ENCODE peak calls at places on chromosomes 13 and 19, in ten cellular contexts. One of them, this sample, is unnamed.

GRCh38 chr13:72163671-72164070 is 296.7 kb upstream of the DACH1 start:
- DNase-seq in brain microvascular endothelial cell: no peak
- DNase-seq in H1: no peak
- DNase-seq in activated B cell treated with CpG ODN at 0.5 μM for 24 hours: no peak
- DNase-seq in H54: no peak
- DNase-seq in T1000: no peak
- DNase-seq in body of pancreas: no peak
- DNase-seq in stomach: no peak
- DNase-seq in tibial nerve: no peak
- DNase-seq in CD8-positive, alpha-beta memory T cell: no peak
- DNase-seq in this sample: no peak

GRCh38 chr13:114131581-114132418 is 623 bp downstream of the RASA3 start:
- DNase-seq in activated B cell treated with CpG ODN at 0.5 μM for 24 hours: peak; percentile 43
- DNase-seq in H1: no peak
- DNase-seq in H54: no peak
- DNase-seq in T1000: no peak
- DNase-seq in brain microvascular endothelial cell: no peak
- DNase-seq in CD8-positive, alpha-beta memory T cell: peak; percentile 64
- DNase-seq in body of pancreas: no peak
- DNase-seq in tibial nerve: no peak
- DNase-seq in stomach: no peak
- DNase-seq in this sample: peak; percentile 23

GRCh38 chr13:91369432-91369831 is 21.9 kb downstream of the MIR17HG start:
- DNase-seq in tibial nerve: no peak
- DNase-seq in activated B cell treated with CpG ODN at 0.5 μM for 24 hours: no peak
- DNase-seq in H1: no peak
- DNase-seq in CD8-positive, alpha-beta memory T cell: no peak
- DNase-seq in stomach: no peak
- DNase-seq in brain microvascular endothelial cell: peak; percentile 60
- DNase-seq in body of pancreas: no peak
- DNase-seq in T1000: no peak
- DNase-seq in H54: no peak
- DNase-seq in this sample: no peak

GRCh38 chr19:6632002-6632621 is 37.8 kb downstream of the TNFSF14 start:
- DNase-seq in body of pancreas: peak; percentile 80
- DNase-seq in activated B cell treated with CpG ODN at 0.5 μM for 24 hours: peak; percentile 25
- DNase-seq in stomach: peak; percentile 72
- DNase-seq in H54: peak; percentile 25
- DNase-seq in CD8-positive, alpha-beta memory T cell: peak; percentile 85
- DNase-seq in tibial nerve: peak; percentile 98
- DNase-seq in T1000: peak; percentile 6
- DNase-seq in brain microvascular endothelial cell: peak; percentile 64
- DNase-seq in H1: no peak
- DNase-seq in this sample: peak; percentile 84

GRCh38 chr13:36124236-36124822 is 6.9 kb downstream of the DCLK1 start:
- DNase-seq in brain microvascular endothelial cell: peak; percentile 52
- DNase-seq in body of pancreas: peak; percentile 22
- DNase-seq in stomach: no peak
- DNase-seq in H1: no peak
- DNase-seq in activated B cell treated with CpG ODN at 0.5 μM for 24 hours: no peak
- DNase-seq in T1000: peak; percentile 4
- DNase-seq in H54: no peak
- DNase-seq in CD8-positive, alpha-beta memory T cell: no peak
- DNase-seq in tibial nerve: peak; percentile 41
- DNase-seq in this sample: no peak

GRCh38 chr19:17611462-17612244 is 56.2 kb downstream of the COLGALT1 start:
- DNase-seq in brain microvascular endothelial cell: no peak
- DNase-seq in H54: no peak
- DNase-seq in stomach: no peak
- DNase-seq in tibial nerve: no peak
- DNase-seq in T1000: no peak
- DNase-seq in H1: no peak
- DNase-seq in activated B cell treated with CpG ODN at 0.5 μM for 24 hours: no peak
- DNase-seq in body of pancreas: no peak
- DNase-seq in CD8-positive, alpha-beta memory T cell: no peak
- DNase-seq in this sample: no peak

GRCh38 chr19:4197625-4198466 is 15.4 kb downstream of the ANKRD24 start:
- DNase-seq in brain microvascular endothelial cell: no peak
- DNase-seq in H1: no peak
- DNase-seq in H54: no peak
- DNase-seq in CD8-positive, alpha-beta memory T cell: no peak
- DNase-seq in tibial nerve: no peak
- DNase-seq in activated B cell treated with CpG ODN at 0.5 μM for 24 hours: no peak
- DNase-seq in T1000: no peak
- DNase-seq in stomach: no peak
- DNase-seq in body of pancreas: no peak
- DNase-seq in this sample: peak; percentile 33

GRCh38 chr13:39737047-39737446 is 81.6 kb downstream of the COG6 start:
- DNase-seq in H54: no peak
- DNase-seq in body of pancreas: no peak
- DNase-seq in tibial nerve: no peak
- DNase-seq in stomach: no peak
- DNase-seq in brain microvascular endothelial cell: no peak
- DNase-seq in activated B cell treated with CpG ODN at 0.5 μM for 24 hours: no peak
- DNase-seq in CD8-positive, alpha-beta memory T cell: no peak
- DNase-seq in H1: no peak
- DNase-seq in T1000: peak; percentile 46
- DNase-seq in this sample: no peak